ENCODE peak calls at places on chromosomes 1 and 21, in four cellular contexts. D is neural crest cell; X is stimulated activated CD8-positive, alpha-beta memory T cell treated with anti-CD3 and anti-CD28 coated beads, Interleukin-7, amount 100 ng/mL, for 48 hours; C is T-helper 1 cell. H is an unnamed sample.

GRCh38 chr1:81800741-81801031 is at the start of gene ADGRL2:
- DNase-seq in X (no peak), C (no peak), D (peak; percentile 56), H (peak; percentile 68)

GRCh38 chr21:46038871-46039397 is 57.4 kb downstream of the COL6A1 start:
- DNase-seq in D (no peak), C (no peak), X (no peak), H (no peak)

GRCh38 chr1:243470492-243470891 is 214.7 kb downstream of the SDCCAG8 start:
- DNase-seq in X (no peak), D (no peak), C (no peak), H (no peak)

GRCh38 chr1:192538407-192539311 is 36.9 kb upstream of the RGS1 start:
- DNase-seq in X (no peak), C (no peak), D (no peak), H (no peak)

GRCh38 chr1:35646043-35646442 is 4.7 kb upstream of the PSMB2 start:
- DNase-seq in C (no peak), D (no peak), X (no peak), H (no peak)

GRCh38 chr1:214542275-214543199 is 8.9 kb downstream of the PTPN14 start:
- DNase-seq in X (no peak), C (no peak), D (no peak), H (no peak)

GRCh38 chr1:111097356-111098099 is 42.4 kb downstream of the DRAM2 start:
- DNase-seq in C (no peak), D (no peak), X (no peak), H (no peak)

GRCh38 chr1:156124557-156125483 is 10.3 kb downstream of the LMNA start:
- DNase-seq in D (no peak), X (no peak), C (no peak), H (no peak)

GRCh38 chr1:213163278-213163711 is 112.3 kb downstream of the RPS6KC1 start:
- DNase-seq in D (no peak), X (no peak), C (no peak), H (no peak)

GRCh38 chr1:206839857-206840256 is 25.6 kb upstream of the IL20 start:
- DNase-seq in C (no peak), D (no peak), X (no peak), H (no peak)

GRCh38 chr1:97457446-97458089 is 463.3 kb downstream of the DPYD start:
- DNase-seq in C (no peak), D (no peak), X (no peak), H (no peak)

GRCh38 chr1:11978290-11978689 is 2.0 kb upstream of the MFN2 start:
- DNase-seq in X (no peak), C (no peak), D (no peak), H (no peak)

GRCh38 chr1:1207254-1207902 is 986 bp upstream of the TNFRSF18 start:
- DNase-seq in X (no peak), C (no peak), D (no peak), H (peak; percentile 1)

GRCh38 chr1:21292991-21293536 is 2.8 kb upstream of the ECE1 start:
- DNase-seq in D (no peak), X (peak; percentile 42), C (peak; percentile 10), H (no peak)

H was measured in endothelial cell.